ENCODE peak calls at places on chromosomes 6 and 20, in four cellular contexts. E, X, Q and G are unnamed samples.

GRCh38 chr6:150711584-150712501 is 112.2 kb downstream of the PLEKHG1 start:
- DNase-seq in X (no peak), E (no peak), Q (no peak), G (no peak)

GRCh38 chr6:91137286-91137685 is 550.4 kb upstream of the MAP3K7 start:
- DNase-seq in E (no peak), X (no peak), Q (no peak), G (no peak)

GRCh38 chr20:38759135-38759534 is 10.9 kb downstream of the ACTR5 start:
- DNase-seq in Q (no peak), E (no peak), X (no peak), G (no peak)

GRCh38 chr6:60687085-60687484 is 1598.9 kb downstream of the KHDRBS2 start:
- DNase-seq in X (no peak), E (no peak), Q (no peak), G (no peak)

GRCh38 chr6:37525460-37526357 is 26.0 kb upstream of the CCDC167 start:
- DNase-seq in E (no peak), X (no peak), Q (no peak), G (peak)

GRCh38 chr6:105726902-105727655 is 324.2 kb upstream of the PREP start:
- DNase-seq in E (no peak), Q (no peak), X (no peak), G (no peak)

GRCh38 chr6:136784910-136785746 is 7.1 kb downstream of the MAP3K5 start:
- DNase-seq in X (no peak), E (no peak), Q (no peak), G (no peak)

GRCh38 chr6:138572200-138572875 is 73.0 kb upstream of the NHSL1 start:
- DNase-seq in X (no peak), Q (no peak), E (peak), G (peak)

GRCh38 chr6:4615891-4616290 is 160.3 kb upstream of the CDYL start:
- DNase-seq in E (no peak), Q (no peak), X (no peak), G (no peak)

GRCh38 chr20:38143646-38144554 is 21.2 kb downstream of the TGM2 start:
- DNase-seq in X (no peak), Q (no peak), E (no peak), G (peak)

GRCh38 chr6:15313367-15313766 is 67.5 kb downstream of the JARID2 start:
- DNase-seq in Q (no peak), E (no peak), X (no peak), G (no peak)

GRCh38 chr6:149093643-149094042 is 223.9 kb upstream of the TAB2 start:
- DNase-seq in Q (no peak), E (no peak), X (no peak), G (no peak)

GRCh38 chr6:74137910-74138309 is 441.9 kb downstream of the CD109 start:
- DNase-seq in X (no peak), Q (no peak), E (peak), G (peak)

GRCh38 chr6:157219201-157220200 is 103.8 kb downstream of the TMEM242 start:
- DNase-seq in E (no peak), Q (no peak), X (no peak), G (peak)

GRCh38 chr6:13355969-13356368 is 27.6 kb upstream of the TBC1D7 start:
- DNase-seq in X (no peak), Q (no peak), E (no peak), G (no peak)

GRCh38 chr20:6560978-6561377 is 206.5 kb upstream of the BMP2 start:
- DNase-seq in X (no peak), E (no peak), Q (no peak), G (no peak)

GRCh38 chr6:70221025-70221714 is 81.7 kb downstream of the COL9A1 start:
- DNase-seq in Q (no peak), E (peak), X (no peak), G (peak)

GRCh38 chr6:52310932-52311331 is 26.4 kb upstream of the MCM3 start:
- DNase-seq in E (peak), X (no peak), Q (no peak), G (no peak)

GRCh38 chr6:64290867-64291266 is 655.3 kb downstream of the PHF3 start:
- DNase-seq in E (no peak), X (no peak), Q (no peak), G (no peak)

GRCh38 chr6:148819852-148820251 is 73.0 kb downstream of the UST start:
- DNase-seq in E (no peak), Q (no peak), X (no peak), G (no peak)

GRCh38 chr6:139402935-139403386 is 28.5 kb upstream of the CITED2 start:
- DNase-seq in X (no peak), Q (no peak), E (no peak), G (no peak)

GRCh38 chr20:61487346-61488022 is 235.4 kb downstream of the CDH4 start:
- DNase-seq in X (no peak), E (no peak), Q (no peak), G (no peak)

GRCh38 chr6:158567871-158568401 is 8.0 kb downstream of the TMEM181 start:
- DNase-seq in X (no peak), E (no peak), Q (no peak), G (no peak)

GRCh38 chr6:49969588-49969987 is at the start of gene DEFB113:
- DNase-seq in E (no peak), Q (no peak), X (no peak), G (no peak)

GRCh38 chr6:14661188-14661587 is 543.6 kb downstream of the CD83 start:
- DNase-seq in E (no peak), X (no peak), Q (peak), G (no peak)

GRCh38 chr20:49248879-49249665 is 28.8 kb downstream of the ZNFX1 start:
- DNase-seq in X (no peak), E (no peak), Q (no peak), G (no peak)

GRCh38 chr6:39194466-39194865 is 34.8 kb downstream of the KCNK5 start:
- DNase-seq in Q (no peak), X (no peak), E (no peak), G (no peak)

GRCh38 chr6:88517737-88518136 is 351.6 kb upstream of the CNR1 start:
- DNase-seq in X (no peak), E (no peak), Q (no peak), G (no peak)

GRCh38 chr6:116410945-116411623 is 40.3 kb downstream of the DSE start:
- DNase-seq in Q (no peak), X (no peak), E (peak), G (no peak)

GRCh38 chr20:38631155-38632022 is 29.8 kb downstream of the ARHGAP40 start:
- DNase-seq in X (no peak), E (peak), Q (no peak), G (peak)

GRCh38 chr20:50283922-50284810 is 93.5 kb downstream of the CEBPB start:
- DNase-seq in Q (no peak), E (no peak), X (no peak), G (peak)

GRCh38 chr6:70616728-70617260 is 50.1 kb downstream of the SDHAF4 start:
- DNase-seq in E (peak), X (no peak), Q (no peak), G (no peak)

GRCh38 chr6:157519255-157520116 is 138.5 kb downstream of the ZDHHC14 start:
- DNase-seq in Q (no peak), E (no peak), X (no peak), G (no peak)

GRCh38 chr6:40894962-40895799 is 143.8 kb downstream of the UNC5CL start:
- DNase-seq in Q (no peak), E (peak), X (no peak), G (peak)

GRCh38 chr6:108914235-108915022 is 66.2 kb downstream of the ARMC2 start:
- DNase-seq in Q (peak), X (no peak), E (peak), G (no peak)

GRCh38 chr6:37029249-37029959 is 23.9 kb downstream of the FGD2 start:
- DNase-seq in Q (no peak), X (no peak), E (peak), G (peak)

GRCh38 chr6:119669228-119669627 is 319.7 kb upstream of the MAN1A1 start:
- DNase-seq in E (no peak), X (no peak), Q (no peak), G (no peak)

GRCh38 chr20:10701607-10702006 is 27.8 kb upstream of the JAG1 start:
- DNase-seq in E (peak), Q (no peak), X (no peak), G (no peak)